ENCODE peak calls at places on chromosome 3, in eight cellular contexts. P is neural progenitor cell, L is fibroblast of lung, W is H9, R is OCI-LY7, G is neuronal stem cell, C is MM.1S, A is mesenchymal stem cell. T is an unnamed sample. For H3K9me3, the result is how much of the 10 kb centered on the place peaks cover.

GRCh38 chr3:128942161-128942952 is 51.5 kb downstream of the CFAP92 start:
- DNase-seq in A (no peak), R (no peak), W (no peak), G (no peak), L (no peak), P (no peak), C (no peak), T (no peak)

GRCh38 chr3:120554727-120555660 is 41.1 kb upstream of the NDUFB4 start:
- DNase-seq in P (no peak), A (no peak), R (no peak), L (no peak), G (no peak), W (no peak), C (no peak), T (no peak)

GRCh38 chr3:128624526-128625138 is 26.0 kb downstream of the RPN1 start:
- DNase-seq in R (no peak), G (no peak), L (no peak), W (no peak), P (no peak), C (no peak), A (no peak), T (no peak)

GRCh38 chr3:69178100-69178499 is 55.7 kb upstream of the LMOD3 start:
- DNase-seq in A (no peak), P (no peak), R (no peak), C (no peak), G (no peak), L (no peak), W (no peak), T (no peak)

GRCh38 chr3:193620650-193621049 is 27.6 kb downstream of the OPA1 start:
- DNase-seq in A (peak), G (no peak), P (no peak), L (peak), R (no peak), W (no peak), C (no peak), T (no peak)

GRCh38 chr3:47283193-47283537 is 421 bp downstream of the KLHL18 start:
- DNase-seq in P (no peak), R (peak), A (no peak), L (no peak), C (peak), G (no peak), W (no peak), T (peak)

GRCh38 chr3:8739757-8740508 is 6.3 kb downstream of the CAV3 start:
- DNase-seq in C (peak), R (no peak), A (peak), G (no peak), L (peak), W (no peak), P (no peak), T (no peak)

GRCh38 chr3:177979684-177980083 is 556.6 kb upstream of the KCNMB2 start:
- DNase-seq in G (no peak), R (no peak), A (no peak), P (no peak), C (no peak), L (no peak), W (no peak), T (no peak)

GRCh38 chr3:10283638-10284037 is 9.1 kb downstream of the GHRL start:
- DNase-seq in R (no peak), A (no peak), W (no peak), C (no peak), P (no peak), L (no peak), G (no peak), T (no peak)

GRCh38 chr3:57582470-57583168 is 14.5 kb downstream of the ARF4 start:
- DNase-seq in G (no peak), L (no peak), R (peak), C (peak), P (no peak), W (peak), A (no peak), T (peak)

GRCh38 chr3:191373327-191373726 is 43.0 kb upstream of the UTS2B start:
- DNase-seq in W (no peak), L (peak), P (no peak), A (no peak), R (no peak), C (no peak), G (no peak), T (no peak)

GRCh38 chr3:54905936-54906335 is 21.9 kb downstream of the LRTM1 start:
- DNase-seq in C (no peak), L (no peak), W (no peak), R (no peak), G (no peak), A (no peak), P (no peak), T (peak)

GRCh38 chr3:186694288-186695032 is 22.7 kb upstream of the KNG1 start:
- DNase-seq in R (no peak), W (no peak), P (no peak), L (no peak), G (no peak), A (no peak), C (no peak), T (no peak)

GRCh38 chr3:143139786-143140185 is 20.2 kb downstream of the CHST2 start:
- DNase-seq in A (no peak), G (no peak), C (no peak), L (peak), P (no peak), R (no peak), W (no peak), T (no peak)

GRCh38 chr3:195714380-195715011 is 6.3 kb upstream of the MUC20 start:
- DNase-seq in A (no peak), G (no peak), P (no peak), R (no peak), C (no peak), W (no peak), L (no peak), T (no peak)

GRCh38 chr3:64417816-64418215 is 192.6 kb upstream of the PRICKLE2 start:
- DNase-seq in G (peak), C (no peak), W (no peak), R (no peak), A (peak), P (peak), L (peak), T (no peak)

GRCh38 chr3:179688847-179689246 is 36.0 kb downstream of the USP13 start:
- DNase-seq in G (no peak), R (no peak), A (no peak), P (no peak), W (no peak), L (no peak), C (no peak), T (no peak)

GRCh38 chr3:127490271-127491023 is 100.1 kb downstream of the TPRA1 start:
- DNase-seq in C (no peak), W (no peak), P (no peak), R (no peak), G (no peak), L (no peak), A (no peak), T (peak)

GRCh38 chr3:174363256-174363655 is 495.9 kb upstream of the NAALADL2 start:
- DNase-seq in R (no peak), P (no peak), C (no peak), L (no peak), G (no peak), A (no peak), W (no peak), T (no peak)

GRCh38 chr3:25372167-25372566 is 55.9 kb upstream of the RARB start:
- DNase-seq in G (no peak), L (no peak), C (no peak), W (no peak), P (no peak), R (no peak), A (no peak), T (no peak)

GRCh38 chr3:11774296-11774877 is 72.3 kb downstream of the TAMM41 start:
- DNase-seq in R (peak), L (peak), P (peak), W (peak), C (no peak), G (peak), A (peak), T (peak)

GRCh38 chr3:141401584-141402475 is 33.5 kb downstream of the ZBTB38 start:
- DNase-seq in P (peak), L (peak), C (peak), R (no peak), A (peak), G (no peak), W (peak), T (peak)

GRCh38 chr3:52685285-52685704 is 418 bp downstream of the PBRM1 start:
- DNase-seq in W (peak), P (peak), R (peak), C (peak), A (peak), L (no peak), G (no peak), T (peak)

GRCh38 chr3:196238612-196239190 is 22.4 kb downstream of the SLC51A start:
- DNase-seq in W (no peak), R (no peak), L (no peak), G (no peak), C (no peak), A (peak), P (no peak), T (no peak)

GRCh38 chr3:10495614-10496013 is 9.8 kb downstream of the ATP2B2 start:
- DNase-seq in L (no peak), P (no peak), W (no peak), G (no peak), C (no peak), A (no peak), R (no peak), T (no peak)

GRCh38 chr3:16407365-16407764 is 106.1 kb downstream of the RFTN1 start:
- DNase-seq in R (no peak), W (no peak), G (no peak), L (no peak), A (no peak), C (no peak), P (no peak), T (no peak)

GRCh38 chr3:128503164-128503651 is 10.2 kb upstream of the GATA2 start:
- DNase-seq in G (no peak), L (no peak), W (peak), R (no peak), P (peak), C (no peak), A (no peak), T (no peak)

GRCh38 chr3:197466586-197467399 is 89.0 kb downstream of the BDH1 start:
- DNase-seq in L (peak), R (no peak), P (no peak), G (no peak), C (no peak), W (no peak), A (peak), T (peak)

GRCh38 chr3:46559030-46559704 is 6.9 kb downstream of the LRRC2 start:
- DNase-seq in R (no peak), A (no peak), P (no peak), L (no peak), W (no peak), G (no peak), C (peak), T (no peak)

GRCh38 chr3:128385080-128385832 is 81.4 kb downstream of the DNAJB8 start:
- DNase-seq in C (no peak), W (no peak), P (no peak), A (no peak), G (no peak), L (peak), R (no peak), T (no peak)

GRCh38 chr3:48863122-48863521 is 15.4 kb upstream of the PRKAR2A start:
- DNase-seq in A (no peak), L (no peak), P (no peak), W (no peak), G (no peak), C (no peak), R (no peak), T (peak)

GRCh38 chr3:179088306-179088705 is 16.7 kb upstream of the ZMAT3 start:
- DNase-seq in P (no peak), L (no peak), W (no peak), G (no peak), A (no peak), C (no peak), R (peak), T (peak)

GRCh38 chr3:126987129-126987528 is 4.2 kb downstream of the PLXNA1 start:
- DNase-seq in L (no peak), C (no peak), G (no peak), W (no peak), R (no peak), A (no peak), P (no peak), T (no peak)

GRCh38 chr3:160081958-160082533 is 93.4 kb downstream of the IL12A start:
- DNase-seq in G (no peak), R (no peak), L (no peak), A (no peak), W (no peak), P (no peak), C (no peak), T (no peak)

GRCh38 chr3:190325923-190326322 is 3.7 kb upstream of the CLDN1 start:
- DNase-seq in W (no peak), C (no peak), A (peak), P (no peak), L (peak), R (no peak), G (no peak), T (no peak)

GRCh38 chr3:155745795-155746550 is 1.1 kb upstream of the PLCH1 start:
- DNase-seq in P (peak), G (peak), W (peak), L (no peak), C (no peak), A (peak), R (no peak), T (no peak)

GRCh38 chr3:152157337-152157736 is 111.4 kb upstream of the MBNL1 start:
- DNase-seq in G (no peak), L (no peak), P (no peak), A (no peak), W (no peak), R (no peak), C (no peak), T (no peak)

GRCh38 chr3:152155654-152156053 is 113.1 kb upstream of the MBNL1 start:
- DNase-seq in P (no peak), C (no peak), L (no peak), W (no peak), G (no peak), R (no peak), A (no peak), T (no peak)

GRCh38 chr3:152156880-152157279 is 111.8 kb upstream of the MBNL1 start:
- DNase-seq in A (no peak), L (no peak), C (no peak), W (no peak), G (no peak), P (no peak), R (no peak), T (no peak)

GRCh38 chr3:152159328-152159727 is 109.4 kb upstream of the MBNL1 start:
- DNase-seq in A (peak), P (no peak), G (no peak), C (no peak), R (no peak), L (peak), W (no peak), T (no peak)

GRCh38 chr3:152160350-152161011 is 108.2 kb upstream of the MBNL1 start:
- DNase-seq in A (no peak), L (no peak), C (no peak), G (no peak), W (no peak), P (no peak), R (no peak), T (no peak)
- H2AFZ ChIP-seq in A (no peak), L (no peak), C (no peak), G (no peak), W (no peak), P (no peak), R (no peak), T (no peak)

GRCh38 chr3:76565496-76566210 is 474.2 kb upstream of the ROBO2 start:
- DNase-seq in G (no peak), R (no peak), C (no peak), A (no peak), P (no peak), L (no peak), W (no peak), T (no peak)
- H3K9me3 ChIP-seq in G (under half), R (under half), C (under half), A (under half), P (under half), L (under half), W (under half), T (under half)

GRCh38 chr3:15314276-15314675 is 18.1 kb downstream of the SH3BP5 start:
- DNase-seq in C (no peak), W (no peak), L (no peak), R (no peak), A (no peak), G (no peak), P (peak), T (no peak)
- H3K4me2 ChIP-seq in C (no peak), W (no peak), L (no peak), R (no peak), A (no peak), G (no peak), P (peak), T (no peak)

DNA sequence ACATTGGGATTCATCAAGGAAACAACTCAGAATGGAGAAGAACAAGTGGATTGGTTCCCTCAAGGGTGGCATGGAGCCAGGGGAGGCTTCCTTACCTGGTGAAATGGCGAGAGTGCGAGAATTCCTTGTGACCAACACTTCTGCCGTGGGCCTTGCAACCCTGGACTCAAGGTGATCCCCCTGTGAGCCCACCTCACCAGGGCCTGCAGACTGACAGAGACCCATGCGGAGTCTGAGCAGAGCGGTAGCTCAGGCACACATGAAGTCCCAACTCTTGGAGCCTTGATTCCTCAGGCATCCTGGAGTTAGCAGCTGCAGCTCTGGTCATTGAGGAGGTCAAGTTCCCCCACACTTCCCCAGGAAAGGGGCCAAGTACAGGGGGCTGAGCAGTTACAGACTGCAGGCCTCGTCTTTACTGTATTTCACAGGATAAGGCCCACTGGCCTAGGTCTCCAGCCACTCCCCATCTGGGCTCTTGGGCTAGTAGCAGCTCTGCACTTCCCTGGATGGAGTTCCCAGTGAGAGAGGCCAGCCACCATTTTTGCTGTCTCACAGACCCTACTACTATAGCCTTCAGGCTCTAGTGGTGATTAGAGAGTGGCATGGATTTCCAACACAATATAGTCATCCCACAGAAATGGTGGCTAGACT is 269.5 kb upstream of the DCBLD2 start:
- DNase-seq in W (no peak), L (no peak), C (no peak), P (no peak), G (no peak), A (no peak), R (no peak), T (no peak)
- H2AFZ ChIP-seq in W (no peak), L (no peak), C (no peak), P (no peak), G (no peak), A (no peak), R (no peak), T (no peak)

GRCh38 chr3:148214695-148215094 is 483.0 kb upstream of the AGTR1 start:
- DNase-seq in W (no peak), C (no peak), R (no peak), L (no peak), P (no peak), A (no peak), G (no peak), T (no peak)

GRCh38 chr3:148205945-148206845 is 491.5 kb upstream of the AGTR1 start:
- DNase-seq in P (no peak), C (no peak), G (no peak), A (no peak), R (no peak), L (peak), W (no peak), T (no peak)

GRCh38 chr3:148208975-148209374 is 488.7 kb upstream of the AGTR1 start:
- DNase-seq in W (no peak), G (no peak), A (no peak), C (no peak), L (no peak), R (no peak), P (no peak), T (no peak)

DNA sequence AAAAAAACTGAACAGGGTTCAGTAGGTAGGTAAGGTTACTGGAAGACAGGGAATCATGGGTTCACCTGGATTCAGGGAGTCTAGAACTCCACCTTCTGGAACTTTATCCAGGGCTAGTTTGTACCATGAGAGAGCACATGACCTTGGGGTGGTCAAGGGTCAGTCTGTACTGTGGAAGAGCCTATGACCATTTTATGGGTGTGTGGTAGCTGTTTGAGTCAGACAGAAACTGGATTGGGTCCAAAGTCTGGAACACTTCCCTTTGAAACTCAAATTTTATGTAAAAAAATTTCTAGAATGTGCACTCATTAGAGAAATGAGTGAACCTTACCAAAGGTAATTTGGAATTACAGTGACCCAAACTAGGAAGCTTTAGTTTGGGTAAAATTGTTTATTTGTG is 486.0 kb upstream of the AGTR1 start:
- DNase-seq in G (no peak), W (no peak), P (no peak), C (no peak), R (no peak), A (no peak), L (peak), T (no peak)
- H3K9me3 ChIP-seq in G (under half), W (under half), P (under half), C (under half), R (under half), A (under half), L (under half), T (under half)

GRCh38 chr3:5009506-5010100 is 30.4 kb downstream of the BHLHE40 start:
- DNase-seq in A (no peak), P (no peak), R (no peak), W (no peak), C (no peak), L (no peak), G (no peak), T (no peak)

GRCh38 chr3:5006755-5007202 is 27.5 kb downstream of the BHLHE40 start:
- DNase-seq in L (no peak), R (peak), P (no peak), W (no peak), C (no peak), G (no peak), A (peak), T (no peak)

GRCh38 chr3:5010140-5010539 is 30.9 kb downstream of the BHLHE40 start:
- DNase-seq in P (no peak), C (no peak), L (no peak), A (no peak), W (no peak), G (no peak), R (no peak), T (no peak)

GRCh38 chr3:5005367-5005766 is 26.1 kb downstream of the BHLHE40 start:
- DNase-seq in P (no peak), R (no peak), G (no peak), W (no peak), L (no peak), C (no peak), A (no peak), T (no peak)

GRCh38 chr3:5007873-5008272 is 28.6 kb downstream of the BHLHE40 start:
- DNase-seq in L (no peak), R (peak), A (no peak), W (no peak), P (no peak), G (no peak), C (no peak), T (no peak)
- H3K4me2 ChIP-seq in L (no peak), R (peak), A (no peak), W (no peak), P (no peak), G (no peak), C (no peak), T (no peak)

DNA sequence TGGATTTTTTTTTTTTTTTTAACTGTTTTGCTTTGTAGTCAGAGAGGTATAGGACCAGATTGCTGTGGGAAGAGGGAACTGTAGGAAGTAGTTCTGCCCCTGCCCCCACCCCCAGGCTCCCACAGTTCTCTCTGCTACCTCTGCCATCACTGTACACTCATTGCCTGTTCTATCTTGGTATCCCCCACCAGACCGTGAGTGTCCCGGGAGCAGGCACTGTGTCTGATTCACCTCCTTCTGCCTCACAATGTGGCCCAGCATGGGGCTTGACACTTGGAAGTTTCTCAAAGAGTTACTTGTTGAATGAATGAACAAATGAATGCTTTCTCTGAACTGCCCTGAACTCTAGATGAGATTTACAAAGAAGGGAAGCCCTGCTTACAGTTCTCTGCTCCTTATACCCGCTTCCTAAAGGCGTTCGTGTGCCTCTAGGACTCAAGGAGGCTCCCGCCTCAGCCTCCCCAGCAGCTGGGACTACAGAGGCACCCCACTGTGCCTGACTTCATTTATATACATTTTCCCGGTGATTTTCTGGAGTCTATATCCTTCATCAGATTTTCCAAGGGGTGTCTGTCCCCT is 27.1 kb upstream of the PIK3CB start:
- DNase-seq in C (no peak), G (peak), A (peak), W (peak), L (peak), R (no peak), P (peak), T (no peak)
- H2AFZ ChIP-seq in C (no peak), G (peak), A (no peak), W (no peak), L (peak), R (peak), P (no peak), T (peak)

GRCh38 chr3:20700702-20701101 is 514.7 kb upstream of the SGO1 start:
- DNase-seq in G (no peak), A (no peak), C (no peak), P (no peak), R (no peak), W (no peak), L (no peak), T (no peak)
- H3K9me3 ChIP-seq in G (under half), A (under half), C (under half), P (under half), R (under half), W (under half), L (under half), T (under half)